ENCODE peak calls at places on chromosome 6, in seven cellular contexts. Q is H9, R is mesenchymal stem cell, E is H1, F is neuronal stem cell, C is trophoblast cell, N is mesendoderm. X is an unnamed sample.

GRCh38 chr6:137715589-137716045 is 151.4 kb upstream of the TNFAIP3 start:
- DNase-seq in Q (no peak), R (peak; percentile 93), E (no peak), F (no peak), C (peak; percentile 99), N (no peak), X (peak; percentile 63)

GRCh38 chr6:5205877-5206840 is 54.6 kb downstream of the LYRM4 start:
- DNase-seq in Q (no peak), R (peak; percentile 61), E (no peak), F (no peak), C (peak; percentile 61), N (no peak), X (peak; percentile 64)

GRCh38 chr6:158911746-158912158 is 88.2 kb downstream of the RSPH3 start:
- DNase-seq in Q (no peak), R (no peak), E (no peak), F (no peak), C (peak; percentile 33), N (no peak), X (no peak)

GRCh38 chr6:24313133-24313476 is 44.8 kb downstream of the DCDC2 start:
- DNase-seq in Q (no peak), R (no peak), E (no peak), F (no peak), C (no peak), N (no peak), X (no peak)

GRCh38 chr6:166904101-166904746 is 52.1 kb downstream of the RNASET2 start:
- DNase-seq in Q (peak; percentile 60), R (no peak), E (no peak), F (peak; percentile 17), C (no peak), N (peak; percentile 66), X (peak; percentile 12)

GRCh38 chr6:121573466-121573865 is 138.0 kb downstream of the GJA1 start:
- DNase-seq in Q (no peak), R (no peak), E (no peak), F (no peak), C (no peak), N (peak; percentile 37), X (no peak)

GRCh38 chr6:30319146-30319835 is 7.4 kb upstream of the TRIM39 start:
- DNase-seq in Q (no peak), R (peak; percentile 41), E (no peak), F (no peak), C (no peak), N (no peak), X (peak; percentile 44)

GRCh38 chr6:150314230-150315188 is 54.3 kb upstream of the IYD start:
- DNase-seq in Q (no peak), R (no peak), E (no peak), F (no peak), C (no peak), N (no peak), X (no peak)

GRCh38 chr6:109075934-109076333 is 18.7 kb downstream of the SESN1 start:
- DNase-seq in Q (no peak), R (peak; percentile 19), E (no peak), F (no peak), C (no peak), N (no peak), X (peak; percentile 51)
- H2BK5ac ChIP-seq in Q (no peak overlapping the region), R (no peak overlapping the region), E (no peak overlapping the region), F (no peak overlapping the region), C (no peak overlapping the region), N (no peak overlapping the region), X (no peak overlapping the region)

GRCh38 chr6:129114992-129115391 is 232.1 kb downstream of the LAMA2 start:
- DNase-seq in Q (no peak), R (no peak), E (no peak), F (no peak), C (peak; percentile 11), N (no peak), X (no peak)

GRCh38 chr6:129110687-129111343 is 227.9 kb downstream of the LAMA2 start:
- DNase-seq in Q (no peak), R (no peak), E (no peak), F (no peak), C (peak; percentile 88), N (no peak), X (peak; percentile 16)

GRCh38 chr6:129113637-129114036 is 230.7 kb downstream of the LAMA2 start:
- DNase-seq in Q (no peak), R (no peak), E (no peak), F (no peak), C (no peak), N (no peak), X (no peak)

GRCh38 chr6:129111853-129112252 is 228.9 kb downstream of the LAMA2 start:
- DNase-seq in Q (no peak), R (no peak), E (no peak), F (no peak), C (no peak), N (no peak), X (no peak)

GRCh38 chr6:129112591-129112990 is 229.7 kb downstream of the LAMA2 start:
- DNase-seq in Q (no peak), R (no peak), E (no peak), F (no peak), C (no peak), N (no peak), X (no peak)
- H2AK5ac ChIP-seq in Q (no peak overlapping the region), R (no peak overlapping the region), E (no peak overlapping the region), F (no peak overlapping the region), C (no peak overlapping the region), N (no peak overlapping the region), X (no peak overlapping the region)

GRCh38 chr6:22368794-22369193 is 72.0 kb upstream of the PRL start:
- DNase-seq in Q (no peak), R (no peak), E (no peak), F (no peak), C (no peak), N (no peak), X (no peak)
- H2BK5ac ChIP-seq in Q (no peak overlapping the region), R (no peak overlapping the region), E (no peak overlapping the region), F (no peak overlapping the region), C (no peak overlapping the region), N (no peak overlapping the region), X (no peak overlapping the region)

DNA sequence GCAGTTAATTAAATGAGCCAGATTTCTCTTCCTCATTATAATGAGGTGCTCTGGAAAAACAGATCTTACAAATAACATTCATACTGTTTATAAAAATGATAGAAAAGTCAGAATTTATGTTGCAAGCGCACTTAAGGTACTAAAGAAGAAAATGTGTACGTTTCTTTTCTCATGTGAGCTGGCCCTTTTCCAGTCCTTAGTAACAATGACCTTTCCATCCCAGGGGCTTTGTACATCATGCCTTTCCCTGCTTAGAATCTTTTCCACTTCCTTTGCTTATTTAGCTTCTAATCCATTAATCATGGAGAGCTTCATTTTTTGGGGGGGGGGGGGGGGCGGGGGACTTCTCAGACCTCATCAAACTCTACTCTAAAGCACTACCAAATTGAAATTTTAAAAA is 4.8 kb downstream of the FBXO5 start:
- DNase-seq in Q (no peak), R (peak; percentile 50), E (no peak), F (no peak), C (no peak), N (no peak), X (peak; percentile 46)
- H2AK5ac ChIP-seq in Q (no peak overlapping the region), R (no peak overlapping the region), E (no peak overlapping the region), F (no peak overlapping the region), C (no peak overlapping the region), N (no peak overlapping the region), X (no peak overlapping the region)

DNA sequence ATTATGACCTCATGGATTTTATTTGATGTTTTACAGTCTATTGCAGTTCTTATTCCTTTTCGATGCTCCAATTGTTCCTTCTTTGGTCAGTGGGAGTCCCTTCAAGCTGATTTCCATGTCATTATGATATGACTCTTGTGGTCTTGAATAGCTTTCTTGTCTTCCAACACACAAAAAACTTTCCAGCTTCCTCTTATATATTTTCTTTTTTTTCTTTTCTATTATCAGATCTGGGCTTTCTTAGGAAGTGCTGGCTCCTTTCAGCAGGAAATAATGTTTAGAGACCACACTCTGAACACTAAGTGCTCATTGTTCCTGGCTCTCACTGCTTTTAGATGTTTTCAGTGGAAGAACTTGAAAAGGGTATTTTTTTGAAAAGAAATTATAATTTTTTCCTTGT is 3.1 kb upstream of the SLC17A1 start:
- DNase-seq in Q (no peak), R (no peak), E (no peak), F (no peak), C (no peak), N (no peak), X (no peak)
- H2BK5ac ChIP-seq in Q (no peak overlapping the region), R (no peak overlapping the region), E (no peak overlapping the region), F (no peak overlapping the region), C (no peak overlapping the region), N (no peak overlapping the region), X (no peak overlapping the region)

DNA sequence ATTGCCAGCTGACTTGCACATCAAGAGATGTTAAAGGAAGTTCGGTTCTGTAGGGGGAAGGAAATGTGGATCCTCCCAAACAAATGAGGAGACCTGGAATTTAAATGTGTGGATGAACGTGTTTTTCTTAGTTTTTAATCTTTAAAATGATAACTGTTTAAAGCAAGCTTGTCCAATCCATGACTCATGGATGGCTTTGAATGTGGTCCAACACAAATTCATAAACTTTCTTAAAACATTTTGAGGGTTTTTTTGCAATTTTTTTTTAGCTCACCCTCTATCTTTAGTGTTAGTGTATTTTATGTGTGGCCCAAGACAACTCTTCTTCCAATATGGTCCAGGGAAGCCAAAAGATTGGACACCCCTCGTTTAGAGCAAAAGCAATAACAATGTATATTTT is 12.6 kb downstream of the TUBB2B start:
- DNase-seq in Q (no peak), R (no peak), E (no peak), F (no peak), C (no peak), N (no peak), X (peak; percentile 72)
- H2AK5ac ChIP-seq in Q (no peak overlapping the region), R (no peak overlapping the region), E (no peak overlapping the region), F (no peak overlapping the region), C (no peak overlapping the region), N (no peak overlapping the region), X (no peak overlapping the region)

GRCh38 chr6:168473197-168473596 is 32.2 kb downstream of the SMOC2 start:
- DNase-seq in Q (no peak), R (no peak), E (no peak), F (no peak), C (no peak), N (no peak), X (no peak)

GRCh38 chr6:168469198-168469943 is 28.4 kb downstream of the SMOC2 start:
- DNase-seq in Q (no peak), R (no peak), E (no peak), F (no peak), C (no peak), N (no peak), X (no peak)

GRCh38 chr6:168475188-168476013 is 34.4 kb downstream of the SMOC2 start:
- DNase-seq in Q (no peak), R (no peak), E (no peak), F (no peak), C (no peak), N (no peak), X (no peak)

GRCh38 chr6:168468046-168468445 is 27.1 kb downstream of the SMOC2 start:
- DNase-seq in Q (no peak), R (no peak), E (no peak), F (no peak), C (no peak), N (no peak), X (no peak)

GRCh38 chr6:168472363-168472762 is 31.4 kb downstream of the SMOC2 start:
- DNase-seq in Q (no peak), R (no peak), E (no peak), F (no peak), C (no peak), N (no peak), X (no peak)
- H2BK5ac ChIP-seq in Q (no peak overlapping the region), R (no peak overlapping the region), E (no peak overlapping the region), F (no peak overlapping the region), C (no peak overlapping the region), N (no peak overlapping the region), X (no peak overlapping the region)

GRCh38 chr6:1178590-1178989 is 133.3 kb upstream of the FOXQ1 start:
- DNase-seq in Q (no peak), R (no peak), E (no peak), F (no peak), C (no peak), N (no peak), X (no peak)
- H2AK5ac ChIP-seq in Q (no peak overlapping the region), R (no peak overlapping the region), E (no peak overlapping the region), F (no peak overlapping the region), C (no peak overlapping the region), N (no peak overlapping the region), X (no peak overlapping the region)

GRCh38 chr6:28976677-28977076 is 28.4 kb downstream of the ZNF311 start:
- DNase-seq in Q (no peak), R (no peak), E (no peak), F (no peak), C (no peak), N (no peak), X (no peak)
- H2BK5ac ChIP-seq in Q (no peak overlapping the region), R (no peak overlapping the region), E (no peak overlapping the region), F (no peak overlapping the region), C (no peak overlapping the region), N (no peak overlapping the region), X (no peak overlapping the region)